ENCODE peak calls at places on chromosomes 13 and 19, in eight cellular contexts. Z is B cell, Y is fibroblast of the aortic adventitia, S is HFFc6, K is DMS53, Q is heart right ventricle, W is EH, A is hepatic stellate cell. E is an unnamed sample.
A peak's percentile ranks its signal among the peaks of the same experiment; 100 is the strongest.

GRCh38 chr13:23570931-23571330 is 719 bp downstream of the TNFRSF19 start:
- DNase-seq in Z (no peak), Y (no peak), S (no peak), K (peak; percentile 35), Q (no peak), W (peak; percentile 51), A (no peak), E (no peak)

GRCh38 chr13:93690139-93690538 is 463.5 kb downstream of the GPC6 start:
- DNase-seq in Z (no peak), Y (peak; percentile 48), S (no peak), K (peak; percentile 0), Q (no peak), W (peak; percentile 34), A (no peak), E (peak; percentile 5)

GRCh38 chr13:44160549-44161278 is 212.9 kb upstream of the SERP2 start:
- DNase-seq in Z (no peak), Y (peak; percentile 18), S (no peak), K (no peak), Q (no peak), W (peak; percentile 29), A (no peak), E (no peak)

GRCh38 chr13:74056829-74057564 is 77.2 kb downstream of the KLF12 start:
- DNase-seq in Z (no peak), Y (peak; percentile 21), S (no peak), K (no peak), Q (peak; percentile 59), W (no peak), A (no peak), E (no peak)

GRCh38 chr19:18408053-18408476 is 10.6 kb upstream of the LRRC25 start:
- DNase-seq in Z (peak; percentile 86), Y (no peak), S (no peak), K (peak; percentile 68), Q (peak; percentile 58), W (no peak), A (no peak), E (no peak)

GRCh38 chr19:54851353-54851752 is 1.1 kb downstream of the KIR3DL2 start:
- DNase-seq in Z (no peak), Y (no peak), S (no peak), K (no peak), Q (no peak), W (no peak), A (no peak), E (no peak)

GRCh38 chr13:48160879-48161278 is 66.0 kb upstream of the MED4 start:
- DNase-seq in Z (no peak), Y (peak; percentile 67), S (no peak), K (peak; percentile 46), Q (no peak), W (peak; percentile 14), A (no peak), E (no peak)

GRCh38 chr19:39824143-39825092 is 9.5 kb downstream of the DYRK1B start:
- DNase-seq in Z (peak; percentile 86), Y (peak; percentile 92), S (peak; percentile 83), K (peak; percentile 99), Q (peak; percentile 79), W (peak; percentile 94), A (peak; percentile 97), E (peak; percentile 94)

GRCh38 chr13:98506343-98507059 is 70.4 kb downstream of the STK24 start:
- DNase-seq in Z (no peak), Y (no peak), S (no peak), K (no peak), Q (no peak), W (no peak), A (no peak), E (no peak)

GRCh38 chr19:29697523-29698261 is 17.4 kb downstream of the C19orf12 start:
- DNase-seq in Z (no peak), Y (no peak), S (no peak), K (no peak), Q (no peak), W (no peak), A (no peak), E (no peak)

GRCh38 chr19:2186071-2186846 is 22.5 kb downstream of the DOT1L start:
- DNase-seq in Z (no peak), Y (peak; percentile 99), S (peak; percentile 97), K (no peak), Q (peak; percentile 85), W (peak; percentile 99), A (peak; percentile 99), E (peak; percentile 98)

GRCh38 chr19:51094696-51095279 is 12.1 kb upstream of the KLK14 start:
- DNase-seq in Z (peak; percentile 57), Y (no peak), S (no peak), K (peak; percentile 70), Q (peak; percentile 30), W (peak; percentile 18), A (peak; percentile 51), E (peak; percentile 63)

GRCh38 chr13:101487046-101487830 is 34.8 kb downstream of the ITGBL1 start:
- DNase-seq in Z (no peak), Y (no peak), S (no peak), K (no peak), Q (no peak), W (no peak), A (no peak), E (no peak)

GRCh38 chr13:98461525-98462240 is 115.2 kb downstream of the STK24 start:
- DNase-seq in Z (no peak), Y (no peak), S (no peak), K (no peak), Q (no peak), W (no peak), A (no peak), E (no peak)

GRCh38 chr19:17495639-17496265 is 15.7 kb upstream of the PGLS start:
- DNase-seq in Z (no peak), Y (no peak), S (no peak), K (no peak), Q (no peak), W (no peak), A (no peak), E (no peak)

GRCh38 chr13:27177852-27178251 is 6.2 kb upstream of the USP12 start:
- DNase-seq in Z (no peak), Y (no peak), S (no peak), K (peak; percentile 42), Q (no peak), W (no peak), A (no peak), E (no peak)

GRCh38 chr19:20928371-20928770 is 5.3 kb downstream of the ZNF85 start:
- DNase-seq in Z (no peak), Y (peak; percentile 23), S (peak; percentile 65), K (no peak), Q (no peak), W (peak; percentile 79), A (peak; percentile 36), E (peak; percentile 8)

GRCh38 chr19:19997656-19998268 is 41.5 kb downstream of the ZNF682 start:
- DNase-seq in Z (peak; percentile 41), Y (no peak), S (no peak), K (peak; percentile 59), Q (peak; percentile 21), W (no peak), A (no peak), E (peak; percentile 9)

GRCh38 chr13:59261928-59262488 is 901.7 kb downstream of the DIAPH3 start:
- DNase-seq in Z (no peak), Y (peak; percentile 4), S (no peak), K (peak; percentile 5), Q (no peak), W (no peak), A (no peak), E (peak; percentile 4)

GRCh38 chr13:112738606-112739005 is 48.8 kb downstream of the ATP11A start:
- DNase-seq in Z (no peak), Y (no peak), S (no peak), K (no peak), Q (no peak), W (no peak), A (no peak), E (no peak)

GRCh38 chr13:25153736-25154135 is 18.4 kb downstream of the AMER2 start:
- DNase-seq in Z (no peak), Y (no peak), S (no peak), K (no peak), Q (no peak), W (no peak), A (no peak), E (no peak)

GRCh38 chr13:105721056-105721455 is 814.4 kb downstream of the EFNB2 start:
- DNase-seq in Z (no peak), Y (no peak), S (no peak), K (no peak), Q (no peak), W (no peak), A (no peak), E (no peak)

GRCh38 chr19:7926021-7926726 is at the start of gene CTXN1:
- DNase-seq in Z (peak; percentile 83), Y (peak; percentile 31), S (no peak), K (peak; percentile 79), Q (peak; percentile 81), W (peak; percentile 67), A (peak; percentile 79), E (peak; percentile 90)

GRCh38 chr19:2822846-2823245 is 3.2 kb downstream of the ZNF554 start:
- DNase-seq in Z (no peak), Y (no peak), S (no peak), K (no peak), Q (no peak), W (no peak), A (no peak), E (no peak)

GRCh38 chr19:18021121-18021755 is 13.3 kb downstream of the ARRDC2 start:
- DNase-seq in Z (peak; percentile 74), Y (peak; percentile 84), S (peak; percentile 77), K (peak; percentile 86), Q (peak; percentile 90), W (peak; percentile 92), A (peak; percentile 90), E (peak; percentile 85)

GRCh38 chr13:39766464-39767167 is 111.2 kb downstream of the COG6 start:
- DNase-seq in Z (no peak), Y (no peak), S (no peak), K (no peak), Q (no peak), W (no peak), A (no peak), E (no peak)

GRCh38 chr19:9906475-9907087 is 29.7 kb downstream of the OLFM2 start:
- DNase-seq in Z (no peak), Y (no peak), S (no peak), K (no peak), Q (no peak), W (no peak), A (no peak), E (no peak)

GRCh38 chr19:3194063-3194702 is 8.5 kb downstream of the NCLN start:
- DNase-seq in Z (no peak), Y (no peak), S (no peak), K (no peak), Q (no peak), W (no peak), A (no peak), E (no peak)

GRCh38 chr13:113061796-113062425 is 43.7 kb upstream of the F7 start:
- DNase-seq in Z (no peak), Y (no peak), S (no peak), K (no peak), Q (no peak), W (no peak), A (no peak), E (no peak)

GRCh38 chr13:101917833-101918755 is 465.6 kb downstream of the ITGBL1 start:
- DNase-seq in Z (no peak), Y (no peak), S (no peak), K (peak; percentile 63), Q (no peak), W (no peak), A (no peak), E (peak; percentile 5)

GRCh38 chr19:48230555-48231129 is 25.1 kb downstream of the CARD8 start:
- DNase-seq in Z (no peak), Y (no peak), S (no peak), K (no peak), Q (no peak), W (no peak), A (no peak), E (no peak)

E was measured in AG08396.